ENCODE peak calls at places on chromosomes 12 and 14, in four cellular contexts. E, I, T and A are unnamed samples.

GRCh38 chr14:99601301-99601945 is 2.6 kb downstream of the CCDC85C start:
- DNase-seq in E (no peak), I (no peak), T (no peak), A (no peak)

GRCh38 chr12:55697686-55698085 is 10.0 kb downstream of the ITGA7 start:
- DNase-seq in E (no peak), I (no peak), T (peak), A (no peak)

GRCh38 chr12:52499836-52500560 is 6.9 kb upstream of the KRT6A start:
- DNase-seq in E (no peak), I (no peak), T (no peak), A (no peak)

GRCh38 chr12:59459966-59460365 is 135.9 kb upstream of the SLC16A7 start:
- DNase-seq in E (no peak), I (peak), T (no peak), A (no peak)

GRCh38 chr12:19757317-19757877 is 318.1 kb downstream of the AEBP2 start:
- DNase-seq in E (no peak), I (peak), T (no peak), A (no peak)

GRCh38 chr12:5557906-5558305 is 126.0 kb downstream of the NTF3 start:
- DNase-seq in E (no peak), I (peak), T (no peak), A (no peak)

GRCh38 chr12:105948331-105948730 is 190.4 kb downstream of the NUAK1 start:
- DNase-seq in E (no peak), I (no peak), T (no peak), A (peak)

GRCh38 chr12:96195845-96196451 is 1.8 kb downstream of the ELK3 start:
- DNase-seq in E (no peak), I (peak), T (no peak), A (no peak)

GRCh38 chr12:94173660-94174265 is 25.4 kb downstream of the PLXNC1 start:
- DNase-seq in E (no peak), I (no peak), T (no peak), A (no peak)

GRCh38 chr12:124588689-124589318 is 21.4 kb upstream of the NCOR2 start:
- DNase-seq in E (no peak), I (no peak), T (no peak), A (no peak)

GRCh38 chr12:94670075-94670474 is 19.7 kb upstream of the TMCC3 start:
- DNase-seq in E (no peak), I (no peak), T (no peak), A (no peak)

GRCh38 chr12:95336387-95337067 is 118.9 kb downstream of the VEZT start:
- DNase-seq in E (peak), I (peak), T (peak), A (no peak)

GRCh38 chr12:107843351-107844311 is 69.1 kb downstream of the ASCL4 start:
- DNase-seq in E (no peak), I (peak), T (no peak), A (no peak)
- H3K4me3 ChIP-seq in E (no peak), I (peak), T (peak), A (peak)

GRCh38 chr14:74348735-74349463 is 628 bp downstream of the VRTN start:
- DNase-seq in E (no peak), I (peak), T (no peak), A (no peak)

GRCh38 chr14:74346341-74346740 is 1.9 kb upstream of the VRTN start:
- DNase-seq in E (no peak), I (peak), T (no peak), A (no peak)

GRCh38 chr14:74348241-74348734 is at the start of gene VRTN:
- DNase-seq in E (no peak), I (no peak), T (no peak), A (no peak)

GRCh38 chr14:74347795-74348100 is 523 bp upstream of the VRTN start:
- DNase-seq in E (no peak), I (no peak), T (no peak), A (no peak)

DNA sequence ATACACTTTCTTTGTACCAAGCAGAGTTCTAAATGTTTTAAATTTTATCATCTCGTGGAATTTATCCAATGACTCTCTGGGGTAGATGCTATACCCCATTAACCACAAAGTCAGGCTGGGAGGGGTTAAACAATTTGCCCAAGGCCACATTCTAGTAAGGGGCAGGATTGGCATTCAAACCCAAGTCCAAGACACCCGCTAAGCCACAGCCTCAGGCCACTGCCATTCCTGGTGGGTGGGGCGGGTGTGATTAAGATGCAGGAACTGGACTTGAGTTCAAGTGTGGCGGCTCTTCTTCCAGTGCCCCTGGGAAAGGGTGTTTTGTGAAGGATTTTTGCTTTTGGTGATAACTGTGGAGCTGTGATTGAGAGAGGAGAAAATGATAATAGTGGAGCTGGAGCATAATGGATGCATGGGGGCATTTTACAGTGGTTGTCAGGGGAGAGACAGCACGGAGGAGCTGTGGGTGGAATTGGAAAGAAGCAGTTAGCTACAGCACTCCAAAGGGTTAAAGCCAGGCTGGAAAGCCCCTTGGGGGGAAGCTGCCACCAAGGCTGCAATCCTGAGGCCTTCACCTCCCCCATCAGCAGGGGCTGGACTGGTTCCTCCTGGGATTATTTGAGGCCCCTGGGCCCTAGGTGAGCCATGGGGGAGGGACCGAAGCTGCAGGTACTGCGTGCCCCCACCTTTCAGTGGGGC is 1.0 kb upstream of the VRTN start:
- DNase-seq in E (no peak), I (peak), T (no peak), A (no peak)
- H3K4me3 ChIP-seq in E (no peak), I (peak), T (no peak), A (no peak)

DNA sequence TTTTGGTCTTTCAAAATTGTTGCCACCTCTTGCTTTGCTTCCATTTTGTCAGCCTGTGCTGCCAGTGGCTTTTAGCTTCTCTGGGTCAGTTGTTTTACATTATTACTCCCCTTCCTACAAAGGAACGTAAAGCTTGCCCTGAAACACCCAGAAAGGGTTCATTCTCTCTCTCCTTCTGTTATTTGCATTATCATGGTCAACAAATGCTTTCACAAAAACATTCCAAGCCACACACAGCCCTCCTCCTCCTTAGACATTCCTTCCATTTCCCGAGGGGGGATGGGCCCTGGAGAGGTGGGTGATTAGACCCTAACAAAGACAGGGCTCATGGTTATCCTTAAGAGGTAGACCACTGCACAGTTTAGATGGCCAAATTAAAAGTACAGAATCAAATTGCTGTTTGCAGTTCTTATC is 60.4 kb upstream of the SINHCAF start:
- DNase-seq in E (no peak), I (peak), T (no peak), A (no peak)
- H3K4me3 ChIP-seq in E (no peak), I (peak), T (no peak), A (no peak)

GRCh38 chr12:49195734-49196133 is 6.9 kb upstream of the TUBA1A start:
- DNase-seq in E (no peak), I (no peak), T (no peak), A (no peak)

GRCh38 chr12:49201595-49202295 is 12.9 kb upstream of the TUBA1A start:
- DNase-seq in E (no peak), I (peak), T (no peak), A (no peak)

GRCh38 chr12:49198431-49199155 is 9.7 kb upstream of the TUBA1A start:
- DNase-seq in E (peak), I (peak), T (no peak), A (peak)

GRCh38 chr12:49206389-49206788 is 17.5 kb upstream of the TUBA1A start:
- DNase-seq in E (no peak), I (no peak), T (no peak), A (no peak)

DNA sequence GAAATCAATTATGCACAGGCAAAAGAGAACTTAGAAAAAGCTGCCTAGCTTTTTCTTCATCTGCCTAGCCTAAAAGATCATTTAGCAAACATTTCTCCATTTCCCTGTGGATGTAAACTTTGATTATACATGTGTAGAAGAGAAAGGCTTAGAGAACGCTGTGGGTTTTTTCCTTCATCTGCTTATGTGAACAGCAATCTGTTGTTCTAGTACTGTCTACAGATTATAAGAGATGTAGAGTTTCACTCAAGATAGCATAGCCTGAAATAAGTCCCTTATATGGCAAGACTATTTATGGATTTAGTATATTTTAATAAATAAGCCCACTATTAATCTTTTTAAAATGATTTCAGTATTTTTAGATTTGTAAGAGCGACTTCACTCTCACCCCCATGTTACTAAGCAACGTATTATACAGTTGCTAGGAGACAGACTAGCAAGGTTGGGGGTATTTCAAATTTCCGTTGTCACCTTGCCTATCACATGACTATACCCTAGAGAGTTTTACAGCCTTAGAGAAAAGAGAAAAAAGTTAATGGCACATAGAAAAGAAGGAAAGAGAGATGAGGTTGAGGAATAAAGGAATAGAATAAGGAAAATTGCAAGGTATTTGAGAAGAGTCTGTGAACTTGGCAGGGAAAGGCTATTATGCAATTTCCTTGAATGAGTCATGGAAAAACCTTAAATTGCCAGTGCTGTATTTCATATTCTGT is 12.2 kb upstream of the TUBA1A start:
- DNase-seq in E (no peak), I (peak), T (no peak), A (peak)
- H3K4me3 ChIP-seq in E (peak), I (no peak), T (peak), A (no peak)

GRCh38 chr14:101721951-101722661 is 39.4 kb upstream of the PPP2R5C start:
- DNase-seq in E (no peak), I (peak), T (no peak), A (no peak)
- H3K4me3 ChIP-seq in E (no peak), I (no peak), T (no peak), A (no peak)